ENCODE peak calls at places on chromosomes 2 and 18, in five cellular contexts. A, T, B, H and M are unnamed samples.

GRCh38 chr18:9474103-9474982 is 970 bp upstream of the RALBP1 start:
- DNase-seq in A (no peak), T (no peak), B (peak; percentile 5), H (peak; percentile 89), M (peak; percentile 47)

GRCh38 chr2:174546519-174547506 is 50.8 kb downstream of the WIPF1 start:
- DNase-seq in A (no peak), T (peak; percentile 42), B (no peak), H (no peak), M (no peak)

GRCh38 chr18:10054366-10054765 is 140.6 kb downstream of the VAPA start:
- DNase-seq in A (no peak), T (no peak), B (no peak), H (no peak), M (no peak)

GRCh38 chr18:980586-980985 is 75.9 kb downstream of the ADCYAP1 start:
- DNase-seq in A (no peak), T (no peak), B (no peak), H (no peak), M (no peak)

GRCh38 chr18:26208901-26209445 is 17.3 kb upstream of the TAF4B start:
- DNase-seq in A (no peak), T (no peak), B (no peak), H (no peak), M (no peak)

GRCh38 chr2:60832621-60833020 is 48.8 kb upstream of the REL start:
- DNase-seq in A (no peak), T (no peak), B (no peak), H (no peak), M (no peak)

GRCh38 chr2:31526946-31527345 is 53.8 kb downstream of the SRD5A2 start:
- DNase-seq in A (no peak), T (no peak), B (no peak), H (no peak), M (no peak)

GRCh38 chr2:241812730-241813079 is 3.7 kb downstream of the NEU4 start:
- DNase-seq in A (no peak), T (no peak), B (no peak), H (no peak), M (no peak)

GRCh38 chr2:25375371-25375988 is 33.8 kb upstream of the DNMT3A start:
- DNase-seq in A (peak; percentile 18), T (no peak), B (no peak), H (no peak), M (no peak)

GRCh38 chr2:120372816-120373215 is 26.9 kb downstream of the INHBB start:
- DNase-seq in A (no peak), T (no peak), B (no peak), H (peak; percentile 4), M (no peak)

GRCh38 chr18:24544141-24544498 is 83.7 kb downstream of the HRH4 start:
- DNase-seq in A (no peak), T (peak; percentile 40), B (peak; percentile 7), H (no peak), M (no peak)

GRCh38 chr2:175111200-175111657 is 56.8 kb downstream of the ATF2 start:
- DNase-seq in A (no peak), T (peak; percentile 61), B (no peak), H (no peak), M (no peak)

GRCh38 chr2:115867024-115867423 is 1424.6 kb downstream of the DPP10 start:
- DNase-seq in A (no peak), T (no peak), B (no peak), H (no peak), M (no peak)
- H3K9me3 ChIP-seq in A (no peaks in the 10 kb centered on the region), T (no peaks in the 10 kb centered on the region), B (no peaks in the 10 kb centered on the region), H (no peaks in the 10 kb centered on the region), M (no peaks in the 10 kb centered on the region)

DNA sequence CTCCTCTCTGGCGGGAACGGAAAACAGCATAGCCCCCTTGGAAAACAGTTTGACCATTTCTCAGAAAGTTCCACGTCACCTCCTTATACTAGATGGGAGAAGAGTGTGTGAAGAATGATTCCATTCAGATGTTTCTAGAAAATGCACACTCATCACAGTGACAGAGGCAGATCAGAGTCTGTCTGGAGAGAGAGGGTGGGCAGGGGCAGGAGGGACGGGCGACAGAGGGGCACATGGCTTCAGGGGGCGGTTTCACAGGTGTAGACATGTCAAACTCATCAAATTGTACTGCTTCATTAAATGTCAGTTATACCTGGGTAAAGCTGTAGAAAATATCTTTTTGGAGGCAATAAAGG is 88.8 kb upstream of the TAF1B start:
- DNase-seq in A (no peak), T (no peak), B (no peak), H (no peak), M (no peak)
- H3K4me3 ChIP-seq in A (no peak overlapping the region), T (no peak overlapping the region), B (no peak overlapping the region), H (no peak overlapping the region), M (no peak overlapping the region)

DNA sequence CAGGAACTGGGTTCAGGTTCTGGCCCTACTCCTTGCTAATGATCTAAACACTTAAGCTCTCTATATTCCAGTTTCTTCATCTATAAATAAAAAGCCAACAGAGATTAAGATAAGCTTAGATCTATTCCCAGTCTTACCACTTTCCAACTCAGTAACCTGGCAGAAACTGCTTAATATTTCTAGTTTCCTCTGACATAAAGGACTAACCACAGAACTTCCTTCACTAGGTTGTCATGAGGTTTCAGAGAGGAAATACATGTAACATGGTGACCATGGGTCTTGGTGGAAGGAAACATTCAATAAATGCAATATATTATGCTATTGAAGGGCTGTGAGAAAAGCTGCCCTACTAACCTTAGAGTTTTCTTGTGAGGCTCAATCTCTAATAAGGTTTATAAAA is 114.4 kb upstream of the PDE1A start:
- DNase-seq in A (no peak), T (no peak), B (no peak), H (no peak), M (no peak)
- TF ChIP-seq CTCF in A (no peak), T (no peak), B (no peak), H (no peak), M (no peak)

GRCh38 chr2:35504419-35504818 is 851.2 kb upstream of the CRIM1 start:
- DNase-seq in A (no peak), T (no peak), B (no peak), H (no peak), M (no peak)
- H3K9me3 ChIP-seq in A (no peaks in the 10 kb centered on the region), T (no peaks in the 10 kb centered on the region), B (no peaks in the 10 kb centered on the region), H (no peaks in the 10 kb centered on the region), M (no peaks in the 10 kb centered on the region)

GRCh38 chr2:235669269-235669831 is 175.5 kb downstream of the AGAP1 start:
- DNase-seq in A (peak; percentile 72), T (no peak), B (peak; percentile 68), H (peak; percentile 86), M (peak; percentile 79)

GRCh38 chr2:235668782-235669181 is 174.9 kb downstream of the AGAP1 start:
- DNase-seq in A (no peak), T (no peak), B (no peak), H (no peak), M (no peak)

GRCh38 chr2:235672720-235673119 is 178.9 kb downstream of the AGAP1 start:
- DNase-seq in A (no peak), T (no peak), B (no peak), H (no peak), M (no peak)

GRCh38 chr2:235669983-235670962 is 176.4 kb downstream of the AGAP1 start:
- DNase-seq in A (peak; percentile 58), T (no peak), B (peak; percentile 57), H (peak; percentile 77), M (peak; percentile 76)

DNA sequence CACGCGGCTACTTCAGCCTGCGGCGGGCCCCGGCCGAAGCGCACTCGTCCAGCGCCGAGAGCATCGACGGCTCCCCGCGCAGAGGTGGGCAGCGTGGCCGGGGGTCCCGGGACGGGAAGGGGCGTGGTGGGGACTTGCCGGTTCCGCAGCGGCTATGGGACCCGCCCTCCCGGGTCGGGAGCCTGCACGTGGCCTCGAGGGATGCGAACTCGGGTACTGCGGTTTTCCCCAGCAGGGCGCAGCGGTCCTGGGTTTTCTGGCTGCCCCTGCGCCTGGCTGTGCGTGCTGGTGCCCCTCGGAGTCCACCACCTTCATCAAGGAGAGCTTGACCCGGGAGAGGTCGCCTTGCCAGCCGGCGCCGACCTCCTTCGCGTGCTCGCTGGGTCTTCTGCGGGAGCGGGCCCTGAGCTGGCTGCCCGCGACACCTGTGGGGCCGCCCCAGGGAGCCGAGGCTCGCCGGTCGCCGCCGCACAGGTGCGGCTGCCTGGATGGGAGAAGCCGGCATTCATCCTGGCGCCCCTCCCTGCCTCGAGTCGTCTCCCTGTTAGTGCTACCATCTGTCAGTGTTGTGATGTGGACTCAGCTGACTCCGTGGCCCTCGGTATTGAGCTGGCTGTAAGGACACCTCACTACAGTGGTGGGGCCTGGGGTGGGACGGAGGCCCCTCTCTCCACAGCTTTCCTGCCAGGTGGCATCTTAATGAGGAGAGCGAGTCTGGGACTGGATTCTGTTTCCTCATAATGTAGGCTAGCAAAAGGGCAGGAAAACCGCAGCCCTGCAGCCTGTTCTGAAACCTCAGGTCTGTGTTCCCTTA is 177.3 kb downstream of the AGAP1 start:
- DNase-seq in A (no peak), T (no peak), B (no peak), H (no peak), M (peak; percentile 48)
- H3K4me3 ChIP-seq in A (peak overlapping the region; percentile 80), T (no peak overlapping the region), B (peak overlapping the region; percentile 46), H (peak overlapping the region; percentile 58), M (no peak overlapping the region)

GRCh38 chr18:77133920-77134496 is 1.4 kb upstream of the MBP start:
- DNase-seq in A (no peak), T (no peak), B (peak; percentile 53), H (peak; percentile 77), M (peak; percentile 75)
- TF ChIP-seq CTCF in A (no peak), T (no peak), B (peak; percentile 34), H (peak; percentile 30), M (no peak)

DNA sequence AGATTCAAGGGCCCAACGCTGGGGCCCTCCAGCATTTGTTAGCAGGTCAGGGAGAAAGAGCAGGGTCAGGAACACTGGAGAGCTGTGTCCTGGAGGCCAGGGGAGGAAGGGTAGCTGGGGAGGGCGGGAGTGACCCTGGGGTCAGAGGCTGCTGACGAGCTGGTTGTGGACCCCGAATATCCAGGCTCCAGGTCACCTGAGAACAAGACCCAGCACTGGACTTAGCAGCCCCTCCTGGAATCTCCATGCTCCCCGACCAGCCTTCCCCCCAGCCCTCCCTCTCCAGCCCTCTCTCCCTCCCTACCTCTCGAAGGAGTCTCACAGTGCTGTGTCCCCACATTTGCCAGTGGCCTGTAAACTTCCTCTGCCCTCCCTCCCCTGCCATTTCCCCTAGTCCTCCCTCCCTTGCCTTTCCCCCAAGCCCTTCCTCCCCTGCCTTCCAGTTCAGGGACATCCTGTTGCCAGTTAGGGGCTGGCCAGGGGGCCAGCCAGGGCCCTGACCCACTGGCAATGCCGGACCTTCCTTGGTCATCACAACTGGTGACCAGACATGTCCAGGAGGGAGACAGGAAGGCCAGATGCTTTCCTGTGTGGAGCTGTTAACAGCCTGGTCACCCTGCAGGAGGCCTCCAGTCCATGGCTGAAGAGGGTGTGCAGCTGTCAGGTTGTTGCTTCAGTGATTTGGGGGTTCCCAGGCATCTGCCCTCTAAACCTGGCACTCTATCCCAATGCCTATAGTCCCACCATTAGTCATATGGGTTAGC is 50.0 kb upstream of the FAHD2A start:
- DNase-seq in A (peak; percentile 9), T (no peak), B (no peak), H (no peak), M (no peak)
- H3K9me3 ChIP-seq in A (no peaks in the 10 kb centered on the region), T (no peaks in the 10 kb centered on the region), B (no peaks in the 10 kb centered on the region), H (no peaks in the 10 kb centered on the region), M (no peaks in the 10 kb centered on the region)

GRCh38 chr2:164859251-164859818 is 17.7 kb upstream of the COBLL1 start:
- DNase-seq in A (no peak), T (no peak), B (no peak), H (no peak), M (no peak)
- H3K4me3 ChIP-seq in A (no peak overlapping the region), T (no peak overlapping the region), B (no peak overlapping the region), H (no peak overlapping the region), M (no peak overlapping the region)